ENCODE peak calls at places on chromosomes 16 and 17, in nine cellular contexts. O, Y, W, T, X, J, Q, E and K are unnamed samples.

GRCh38 chr17:42405076-42405475 is 16.8 kb upstream of the STAT3 start:
- DNase-seq in O (no peak), Y (no peak), W (no peak), T (no peak), X (no peak), J (no peak), Q (no peak), E (no peak), K (no peak)

GRCh38 chr16:54280751-54281150 is 5.8 kb downstream of the IRX3 start:
- DNase-seq in O (no peak), Y (no peak), W (no peak), T (no peak), X (no peak), J (no peak), Q (no peak), E (no peak), K (peak)

GRCh38 chr17:65786479-65786878 is 225.0 kb upstream of the AXIN2 start:
- DNase-seq in O (no peak), Y (no peak), W (no peak), T (no peak), X (no peak), J (no peak), Q (no peak), E (no peak), K (no peak)

GRCh38 chr17:17824119-17824779 is 12.5 kb downstream of the SREBF1 start:
- DNase-seq in O (no peak), Y (no peak), W (no peak), T (no peak), X (no peak), J (no peak), Q (no peak), E (no peak), K (no peak)

GRCh38 chr17:40014375-40014980 is 762 bp upstream of the CSF3 start:
- DNase-seq in O (no peak), Y (peak), W (no peak), T (peak), X (no peak), J (no peak), Q (no peak), E (no peak), K (no peak)

GRCh38 chr17:73969956-73970355 is 233.5 kb upstream of the RPL38 start:
- DNase-seq in O (no peak), Y (peak), W (no peak), T (no peak), X (no peak), J (no peak), Q (no peak), E (no peak), K (peak)

GRCh38 chr17:9987779-9988585 is 82.9 kb upstream of the RCVRN start:
- DNase-seq in O (no peak), Y (peak), W (peak), T (peak), X (peak), J (no peak), Q (no peak), E (no peak), K (no peak)

GRCh38 chr17:2566056-2566455 is 27.4 kb upstream of the PAFAH1B1 start:
- DNase-seq in O (no peak), Y (no peak), W (no peak), T (no peak), X (no peak), J (no peak), Q (no peak), E (no peak), K (no peak)

GRCh38 chr16:74608944-74609343 is 2.0 kb upstream of the GLG1 start:
- DNase-seq in O (no peak), Y (no peak), W (no peak), T (no peak), X (no peak), J (no peak), Q (no peak), E (no peak), K (no peak)

GRCh38 chr17:11645426-11645825 is 47.2 kb downstream of the DNAH9 start:
- DNase-seq in O (no peak), Y (no peak), W (no peak), T (no peak), X (no peak), J (no peak), Q (no peak), E (no peak), K (no peak)

DNA sequence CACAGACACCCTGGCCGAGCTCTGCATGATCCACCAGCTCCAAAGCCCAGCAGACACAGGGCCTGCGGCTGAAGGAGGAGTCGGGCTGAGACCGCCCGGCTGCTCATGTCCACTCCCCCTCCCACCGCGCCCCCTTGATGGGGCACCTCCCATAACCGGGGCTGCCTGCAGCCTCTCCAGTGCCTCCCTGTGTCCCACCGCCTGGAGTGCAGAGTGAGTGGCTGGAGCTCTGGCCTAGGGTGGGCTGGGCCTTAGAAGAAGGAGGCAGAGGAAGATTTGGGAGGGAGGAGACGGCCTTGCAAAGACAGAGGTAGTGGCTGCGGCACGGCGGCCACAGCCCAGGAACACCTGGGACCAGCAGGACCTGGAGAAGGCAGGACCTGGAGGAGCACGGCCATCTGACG is 4.0 kb downstream of the CBFA2T3 start:
- DNase-seq in O (no peak), Y (no peak), W (no peak), T (no peak), X (no peak), J (no peak), Q (no peak), E (no peak), K (no peak)
- TF ChIP-seq CTCF in O (no peak), Y (no peak), W (no peak), T (no peak), X (no peak), J (no peak), Q (no peak), E (no peak), K (no peak)

DNA sequence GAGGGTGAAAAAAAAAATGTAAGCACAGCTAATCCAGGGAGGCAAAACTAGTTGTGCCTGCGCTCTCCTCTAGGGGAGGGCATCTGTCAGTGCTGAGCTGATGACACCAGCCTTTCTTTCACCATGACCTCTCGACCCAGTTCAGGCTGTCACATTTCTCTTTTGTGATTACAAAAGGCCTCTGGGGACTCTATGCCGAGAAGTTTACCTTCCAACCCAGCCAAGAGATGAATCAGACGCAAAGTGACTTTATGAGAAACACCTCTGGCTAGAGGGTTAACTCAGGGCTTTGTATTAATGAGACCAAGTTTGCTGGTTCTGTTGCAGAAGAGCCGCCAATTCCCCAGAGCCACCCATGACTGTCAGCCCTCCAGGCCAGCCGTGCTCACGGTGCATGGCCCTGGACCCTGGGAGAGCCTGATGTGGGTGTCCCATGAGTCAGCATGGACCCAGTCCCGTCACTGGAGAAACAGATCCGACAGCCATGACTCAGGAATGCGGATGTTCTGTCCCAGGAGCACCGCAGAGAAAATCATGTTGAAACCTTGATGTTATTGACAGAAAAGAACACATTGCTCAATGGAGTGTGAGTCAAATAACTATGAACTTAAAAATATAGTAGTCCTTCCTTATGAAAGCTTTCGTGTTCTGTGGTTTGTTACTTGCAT is 437.2 kb downstream of the HS3ST3B1 start:
- DNase-seq in O (peak), Y (peak), W (peak), T (peak), X (peak), J (peak), Q (peak), E (peak), K (peak)
- H3K4me3 ChIP-seq in O (no peak), Y (no peak), W (no peak), T (no peak), X (no peak), J (peak), Q (no peak), E (no peak), K (no peak)

GRCh38 chr17:75617218-75617617 is 16.0 kb upstream of the SMIM5 start:
- DNase-seq in O (no peak), Y (no peak), W (no peak), T (no peak), X (no peak), J (no peak), Q (no peak), E (no peak), K (no peak)

GRCh38 chr17:75617675-75618074 is 15.6 kb upstream of the SMIM5 start:
- DNase-seq in O (no peak), Y (no peak), W (no peak), T (no peak), X (no peak), J (no peak), Q (no peak), E (no peak), K (no peak)

GRCh38 chr17:75622771-75623273 is 10.4 kb upstream of the SMIM5 start:
- DNase-seq in O (no peak), Y (no peak), W (no peak), T (no peak), X (no peak), J (no peak), Q (no peak), E (no peak), K (no peak)

GRCh38 chr17:75622071-75622470 is 11.2 kb upstream of the SMIM5 start:
- DNase-seq in O (no peak), Y (no peak), W (no peak), T (no peak), X (no peak), J (no peak), Q (no peak), E (no peak), K (no peak)

GRCh38 chr17:75619506-75620431 is 13.5 kb upstream of the SMIM5 start:
- DNase-seq in O (no peak), Y (peak), W (peak), T (no peak), X (no peak), J (peak), Q (no peak), E (no peak), K (peak)
- TF ChIP-seq CTCF in O (peak), Y (peak), W (peak), T (no peak), X (no peak), J (peak), Q (peak), E (peak), K (peak)

DNA sequence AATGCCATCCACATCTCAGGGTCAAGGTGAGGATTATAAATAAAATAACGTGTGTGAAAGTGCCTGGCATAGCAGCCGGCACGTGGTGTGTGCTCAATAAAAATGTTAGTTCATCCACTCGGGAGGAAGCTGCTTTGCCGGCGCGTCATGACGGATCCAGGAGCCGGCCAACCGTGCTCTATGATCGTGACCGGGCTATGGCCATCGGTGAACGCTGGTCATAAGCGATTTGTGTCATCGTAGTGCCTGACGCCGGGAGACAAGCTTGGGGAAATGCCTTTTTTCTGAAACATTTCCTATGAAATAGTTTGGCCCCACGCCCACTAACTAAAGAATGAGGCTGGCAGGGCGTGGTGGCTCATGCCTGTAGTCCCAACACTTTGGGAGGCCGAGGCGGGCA is 74.0 kb downstream of the CMC2 start:
- DNase-seq in O (peak), Y (peak), W (peak), T (peak), X (peak), J (peak), Q (no peak), E (peak), K (peak)
- H3K4me3 ChIP-seq in O (peak), Y (peak), W (peak), T (peak), X (peak), J (peak), Q (peak), E (peak), K (peak)

DNA sequence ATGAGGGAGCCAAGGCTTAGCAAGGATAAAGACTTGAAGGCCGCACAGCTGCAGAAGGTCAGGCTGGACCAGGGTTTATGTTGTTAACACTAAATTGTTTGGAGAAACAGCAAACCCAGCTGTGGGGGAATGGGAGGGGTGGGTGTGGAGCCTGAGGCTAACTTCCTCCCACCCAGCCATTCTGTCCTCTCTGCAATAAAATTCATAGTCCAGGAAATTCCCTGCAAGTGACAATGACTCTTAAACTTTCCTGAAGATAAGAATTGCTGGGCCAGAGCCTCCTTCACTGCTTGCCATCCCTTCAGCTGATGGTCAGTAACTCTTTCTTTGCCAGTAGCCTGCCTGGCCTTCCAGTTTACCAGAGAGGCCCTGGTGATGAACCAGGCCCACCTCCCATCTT is 19.4 kb upstream of the ATP5MC1 start:
- DNase-seq in O (no peak), Y (peak), W (no peak), T (no peak), X (peak), J (no peak), Q (no peak), E (no peak), K (no peak)
- TF ChIP-seq CTCF in O (no peak), Y (no peak), W (no peak), T (no peak), X (no peak), J (no peak), Q (no peak), E (no peak), K (no peak)

GRCh38 chr16:71817690-71818089 is 9.1 kb upstream of the AP1G1 start:
- DNase-seq in O (no peak), Y (no peak), W (no peak), T (no peak), X (no peak), J (no peak), Q (no peak), E (no peak), K (no peak)
- H3K4me3 ChIP-seq in O (peak), Y (no peak), W (no peak), T (peak), X (peak), J (no peak), Q (no peak), E (no peak), K (peak)

GRCh38 chr16:67013823-67014640 is 14.9 kb upstream of the CBFB start:
- DNase-seq in O (peak), Y (peak), W (peak), T (peak), X (peak), J (peak), Q (peak), E (no peak), K (peak)
- TF ChIP-seq CTCF in O (no peak), Y (peak), W (no peak), T (peak), X (no peak), J (no peak), Q (peak), E (no peak), K (no peak)

DNA sequence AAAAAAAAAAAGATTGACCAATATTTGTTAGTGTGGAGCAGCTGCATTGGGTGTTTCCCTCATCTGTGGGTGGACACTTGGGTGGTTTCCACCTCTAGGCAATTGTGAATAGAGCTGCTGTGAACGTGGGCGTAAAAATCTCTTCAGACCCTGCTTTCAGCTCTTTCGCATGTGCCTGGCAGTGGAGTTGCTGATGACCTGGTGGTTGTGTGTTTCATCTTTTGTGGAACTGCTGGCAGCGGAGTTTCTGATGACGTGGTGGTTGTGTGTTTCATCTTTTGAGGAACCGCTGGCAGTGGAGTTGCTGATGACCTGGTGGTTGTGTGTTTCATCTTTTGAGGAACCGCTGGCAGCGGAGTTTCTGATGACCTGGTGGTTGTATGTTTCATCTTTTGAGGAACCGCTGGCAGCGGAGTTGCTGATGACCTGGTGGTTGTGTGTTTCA is 21.4 kb downstream of the ZC3H18 start:
- DNase-seq in O (no peak), Y (no peak), W (no peak), T (peak), X (peak), J (no peak), Q (peak), E (no peak), K (peak)
- H3K4me3 ChIP-seq in O (no peak), Y (no peak), W (no peak), T (no peak), X (no peak), J (no peak), Q (no peak), E (no peak), K (no peak)

GRCh38 chr16:11968577-11968976 is 3.6 kb downstream of the TNFRSF17 start:
- DNase-seq in O (no peak), Y (no peak), W (no peak), T (no peak), X (no peak), J (no peak), Q (no peak), E (no peak), K (no peak)

GRCh38 chr16:11973065-11973464 is 3.5 kb upstream of the SNX29 start:
- DNase-seq in O (no peak), Y (no peak), W (no peak), T (no peak), X (no peak), J (no peak), Q (no peak), E (no peak), K (no peak)

GRCh38 chr16:11967195-11967911 is 2.3 kb downstream of the TNFRSF17 start:
- DNase-seq in O (no peak), Y (no peak), W (no peak), T (no peak), X (no peak), J (no peak), Q (no peak), E (no peak), K (no peak)

GRCh38 chr16:11976850-11977205 is 294 bp downstream of the SNX29 start:
- DNase-seq in O (no peak), Y (no peak), W (peak), T (peak), X (peak), J (no peak), Q (no peak), E (no peak), K (no peak)

DNA sequence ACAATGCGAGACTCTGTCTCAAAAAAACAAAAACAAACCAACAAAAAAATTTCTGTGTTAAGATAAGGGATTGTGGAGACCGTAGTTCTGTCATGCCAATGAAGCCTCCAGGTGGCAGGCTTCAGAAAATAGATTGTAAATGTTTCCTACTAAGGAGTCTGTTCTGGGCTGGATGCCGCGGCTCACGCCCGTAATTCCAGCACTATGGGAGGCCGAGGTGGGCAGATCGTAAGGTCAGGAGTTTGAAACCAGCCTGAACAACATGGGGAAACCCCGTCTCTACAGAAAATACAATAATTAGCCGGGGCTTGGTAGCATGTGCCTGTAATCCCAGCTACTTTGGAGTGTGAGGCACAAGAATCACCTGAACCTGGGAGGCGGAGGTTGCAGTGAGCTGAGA is 4.4 kb upstream of the SNX29 start:
- DNase-seq in O (no peak), Y (peak), W (peak), T (no peak), X (no peak), J (peak), Q (no peak), E (no peak), K (no peak)
- TF ChIP-seq CTCF in O (peak), Y (peak), W (peak), T (peak), X (no peak), J (peak), Q (no peak), E (peak), K (peak)

GRCh38 chr16:3035972-3036725 is 595 bp downstream of the BICDL2 start:
- DNase-seq in O (peak), Y (no peak), W (peak), T (no peak), X (no peak), J (no peak), Q (no peak), E (no peak), K (no peak)
- H3K4me3 ChIP-seq in O (peak), Y (no peak), W (peak), T (no peak), X (peak), J (peak), Q (no peak), E (peak), K (no peak)